ENCODE peak calls at places on chromosomes 4 and X, in seven cellular contexts. Z is IMR-90, E is sigmoid colon, L is SJSA1, U is tibial nerve, X is cardiac muscle cell, Q is stomach. S is an unnamed sample. For H3K9me3, the result is how much of the 10 kb centered on the place peaks cover.

GRCh38 chr4:81408341-81408740 is 63.4 kb downstream of the RASGEF1B start:
- DNase-seq in Q (no peak), E (no peak), U (no peak), L (no peak), Z (no peak), X (no peak), S (no peak)

GRCh38 chr4:168167714-168168284 is 75.5 kb downstream of the ANXA10 start:
- DNase-seq in Z (peak), X (peak), E (no peak), U (no peak), Q (no peak), L (no peak), S (no peak)

GRCh38 chrX:80648023-80648422 is 161.7 kb downstream of the BRWD3 start:
- DNase-seq in Q (no peak), Z (no peak), U (no peak), X (peak), E (no peak), L (no peak), S (no peak)

GRCh38 chr4:61934201-61934600 is 734.1 kb downstream of the ADGRL3 start:
- DNase-seq in Z (no peak), U (no peak), Q (no peak), E (no peak), L (no peak), X (no peak), S (no peak)

GRCh38 chr4:114883641-114884040 is 229.8 kb downstream of the NDST4 start:
- DNase-seq in Z (no peak), L (no peak), U (no peak), Q (no peak), E (no peak), X (no peak), S (no peak)

GRCh38 chrX:40300286-40300890 is 202.6 kb upstream of the BCOR start:
- DNase-seq in L (no peak), Q (no peak), E (no peak), X (no peak), Z (no peak), U (no peak), S (no peak)

GRCh38 chr4:137032242-137032641 is 500.1 kb downstream of the PCDH18 start:
- DNase-seq in U (no peak), E (no peak), X (peak), Q (no peak), L (no peak), Z (no peak), S (no peak)

GRCh38 chr4:55078987-55079386 is 46.4 kb downstream of the KDR start:
- DNase-seq in Z (peak), L (no peak), E (no peak), U (peak), X (peak), Q (no peak), S (no peak)

GRCh38 chr4:26459054-26459755 is 31.1 kb downstream of the CCKAR start:
- DNase-seq in E (no peak), Z (peak), X (peak), L (no peak), U (no peak), Q (no peak), S (no peak)

GRCh38 chrX:17591741-17592110 is 145.6 kb upstream of the SCML1 start:
- DNase-seq in Z (peak), X (peak), U (no peak), Q (no peak), L (peak), E (no peak), S (no peak)

GRCh38 chr4:150515135-150515534 is 66.8 kb upstream of the MAB21L2 start:
- DNase-seq in Z (no peak), Q (no peak), X (no peak), L (no peak), E (no peak), U (no peak), S (no peak)

GRCh38 chr4:43316813-43317212 is 424.3 kb downstream of the GRXCR1 start:
- DNase-seq in Z (peak), U (no peak), Q (no peak), X (no peak), E (no peak), L (no peak), S (no peak)

GRCh38 chr4:168757500-168757899 is 252.6 kb downstream of the CBR4 start:
- DNase-seq in X (no peak), Q (no peak), U (no peak), Z (no peak), L (no peak), E (no peak), S (no peak)

GRCh38 chr4:8586671-8587468 is 5.7 kb upstream of the CPZ start:
- DNase-seq in U (no peak), Z (no peak), Q (no peak), X (no peak), E (peak), L (no peak), S (no peak)

GRCh38 chrX:15619053-15619772 is 18.5 kb upstream of the ACE2 start:
- DNase-seq in X (no peak), U (no peak), Q (no peak), Z (peak), L (no peak), E (no peak), S (no peak)

GRCh38 chrX:30147996-30148643 is 67.2 kb upstream of the MAGEB2 start:
- DNase-seq in E (no peak), Q (no peak), Z (no peak), L (no peak), U (no peak), X (no peak), S (no peak)

GRCh38 chr4:835148-836002 is 9.4 kb upstream of the CPLX1 start:
- DNase-seq in L (no peak), Z (no peak), Q (peak), E (no peak), U (no peak), X (no peak), S (no peak)

GRCh38 chrX:131821945-131822622 is 201.0 kb upstream of the STK26 start:
- DNase-seq in L (no peak), U (no peak), Z (peak), E (peak), X (no peak), Q (peak), S (no peak)

GRCh38 chr4:82437285-82438005 is 7.1 kb downstream of the ENOPH1 start:
- DNase-seq in L (no peak), E (no peak), X (peak), U (no peak), Q (no peak), Z (peak), S (no peak)

GRCh38 chr4:72767903-72768817 is 199.1 kb upstream of the ADAMTS3 start:
- DNase-seq in X (peak), U (no peak), E (no peak), L (no peak), Z (peak), Q (no peak), S (no peak)

GRCh38 chr4:10089346-10089745 is 27.3 kb downstream of the WDR1 start:
- DNase-seq in Z (no peak), U (no peak), X (no peak), L (no peak), Q (peak), E (no peak), S (no peak)

GRCh38 chr4:5940470-5941203 is 47.8 kb upstream of the CRMP1 start:
- DNase-seq in Q (no peak), U (no peak), Z (peak), X (peak), E (peak), L (no peak), S (no peak)

GRCh38 chr4:8908206-8908893 is 36.7 kb upstream of the HMX1 start:
- DNase-seq in E (peak), L (peak), U (no peak), Q (peak), X (no peak), Z (no peak), S (peak)

GRCh38 chr4:18736551-18736950 is 715.0 kb upstream of the LCORL start:
- DNase-seq in X (no peak), E (no peak), L (no peak), U (no peak), Z (no peak), Q (no peak), S (no peak)

GRCh38 chrX:39479856-39480255 is 617.9 kb downstream of the BCOR start:
- DNase-seq in U (no peak), Q (no peak), L (no peak), X (no peak), E (no peak), Z (no peak), S (no peak)

GRCh38 chrX:85052207-85052606 is 48.5 kb downstream of the APOOL start:
- DNase-seq in Z (peak), L (no peak), E (no peak), X (peak), U (no peak), Q (no peak), S (no peak)

GRCh38 chr4:95050980-95051688 is 293.4 kb downstream of the BMPR1B start:
- DNase-seq in Z (no peak), U (no peak), Q (no peak), L (no peak), X (no peak), E (no peak), S (no peak)

DNA sequence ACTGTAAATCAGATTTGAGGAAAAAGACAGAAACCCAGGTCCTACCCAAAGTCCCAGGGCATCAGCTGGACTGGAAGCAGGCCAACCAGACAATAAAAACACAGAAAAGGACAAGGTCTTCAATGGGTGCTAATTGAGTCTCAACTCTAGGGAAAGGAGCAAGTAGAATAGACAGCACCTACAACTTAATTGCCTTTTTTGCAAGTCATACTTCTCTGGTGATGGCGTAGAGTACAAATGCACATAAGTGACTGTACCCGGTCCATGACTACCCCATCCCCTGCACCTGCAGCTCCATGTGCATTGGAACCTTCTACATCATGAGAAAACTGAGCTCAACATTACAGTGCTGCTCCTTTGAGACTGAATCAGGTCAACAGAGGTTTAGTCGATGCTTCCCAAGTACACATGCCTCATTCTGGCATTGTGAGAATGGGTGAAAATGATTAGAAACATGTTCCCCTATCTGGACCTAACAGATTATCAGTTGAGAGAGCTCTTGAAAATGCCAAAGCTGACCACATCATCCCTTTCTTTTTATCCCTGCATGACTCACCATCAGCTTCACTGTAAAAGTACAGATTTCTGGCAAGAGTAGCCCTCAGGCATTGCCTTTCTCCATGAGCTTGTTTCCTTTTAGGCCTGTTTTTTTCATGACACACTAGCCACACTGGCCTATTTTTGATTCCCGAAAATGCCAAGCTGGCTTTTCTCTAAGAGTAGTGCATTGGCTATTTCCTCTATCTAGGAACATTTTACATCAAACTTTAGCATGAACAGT is 298.3 kb downstream of the HS3ST1 start:
- DNase-seq in U (no peak), Z (peak), L (no peak), Q (no peak), X (peak), E (no peak), S (no peak)
- H3K9me3 ChIP-seq in U (under half), Z (under half), L (under half), Q (under half), X (under half), E (under half), S (under half)

GRCh38 chrX:122440832-122441231 is 743.2 kb upstream of the GRIA3 start:
- DNase-seq in U (no peak), E (no peak), L (no peak), Q (no peak), Z (no peak), X (no peak), S (no peak)
- H3K9me3 ChIP-seq in U (under half), E (under half), L (under half), Q (under half), Z (under half), X (under half), S (under half)

GRCh38 chr4:138301536-138301935 is 59.4 kb upstream of the SLC7A11 start:
- DNase-seq in L (no peak), Q (no peak), E (no peak), X (no peak), U (no peak), Z (no peak), S (no peak)
- H3K9me3 ChIP-seq in L (under half), Q (under half), E (under half), X (under half), U (under half), Z (under half), S (under half)

GRCh38 chrX:65866146-65866545 is 173.7 kb downstream of the VSIG4 start:
- DNase-seq in U (no peak), Q (no peak), L (no peak), Z (no peak), X (no peak), E (no peak), S (peak)
- H3K9me3 ChIP-seq in U (under half), Q (under half), L (under half), Z (under half), X (under half), E (under half), S (under half)

GRCh38 chr4:107564326-107564725 is 155.7 kb downstream of the PAPSS1 start:
- DNase-seq in E (no peak), L (no peak), Q (peak), U (no peak), Z (no peak), X (peak), S (no peak)
- H3K9me3 ChIP-seq in E (under half), L (under half), Q (under half), U (under half), Z (under half), X (under half), S (under half)

DNA sequence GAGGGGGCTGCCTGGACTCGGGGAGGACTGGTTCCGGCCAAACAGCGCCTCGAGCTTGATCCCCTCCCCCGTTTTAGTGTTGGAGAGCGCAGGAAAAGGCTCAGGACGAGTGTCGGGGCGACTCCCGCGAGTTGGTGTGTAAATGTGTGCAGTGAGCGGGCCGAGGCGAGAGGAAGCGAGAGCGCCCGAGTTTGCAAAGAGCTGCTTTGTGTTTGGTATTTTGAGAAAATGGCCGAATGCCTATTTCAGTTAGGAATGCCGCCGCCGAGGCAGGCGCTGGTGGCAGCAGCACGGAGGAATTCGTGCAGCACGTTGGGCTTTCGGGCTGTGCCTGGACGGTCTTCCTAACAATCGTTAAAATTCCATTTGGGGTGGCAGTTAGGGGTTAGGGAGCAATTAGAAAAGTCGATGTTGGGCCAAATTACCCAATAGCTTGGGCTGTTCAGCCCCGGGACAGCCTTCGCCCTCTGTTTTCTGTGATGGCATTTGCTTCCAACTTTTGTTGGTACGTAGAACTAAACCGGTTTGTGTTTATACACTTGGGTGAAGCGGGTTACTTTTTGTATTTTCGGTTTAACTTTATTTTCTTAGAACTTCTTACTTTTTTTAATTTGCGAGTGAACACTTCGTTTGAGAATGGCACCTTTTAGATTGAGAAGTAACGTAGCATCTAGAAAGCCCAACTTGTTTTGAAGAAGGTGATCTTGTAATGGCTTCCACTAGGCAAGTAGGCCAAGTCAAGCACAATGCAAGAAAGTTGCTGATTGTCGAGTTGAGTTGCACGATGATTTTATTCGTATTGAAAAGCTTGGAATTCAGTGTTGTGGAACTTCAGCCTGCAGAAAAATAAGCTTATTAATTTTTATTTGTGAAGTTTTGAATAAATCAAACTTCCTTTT is 1.6 kb downstream of the REST start:
- DNase-seq in L (peak), E (peak), U (peak), Q (peak), X (peak), Z (peak), S (peak)
- H3K9me3 ChIP-seq in L (under half), E (under half), U (under half), Q (under half), X (under half), Z (under half), S (under half)

GRCh38 chrX:47880927-47881326 is 44.2 kb downstream of the ZNF81 start:
- DNase-seq in E (no peak), L (no peak), U (no peak), Z (no peak), Q (no peak), X (no peak), S (no peak)

GRCh38 chrX:47878198-47878597 is 41.5 kb downstream of the ZNF81 start:
- DNase-seq in U (no peak), X (no peak), E (no peak), L (no peak), Q (no peak), Z (no peak), S (no peak)

GRCh38 chrX:47877327-47877726 is 40.6 kb downstream of the ZNF81 start:
- DNase-seq in X (no peak), L (no peak), Z (no peak), E (no peak), U (no peak), Q (no peak), S (no peak)

DNA sequence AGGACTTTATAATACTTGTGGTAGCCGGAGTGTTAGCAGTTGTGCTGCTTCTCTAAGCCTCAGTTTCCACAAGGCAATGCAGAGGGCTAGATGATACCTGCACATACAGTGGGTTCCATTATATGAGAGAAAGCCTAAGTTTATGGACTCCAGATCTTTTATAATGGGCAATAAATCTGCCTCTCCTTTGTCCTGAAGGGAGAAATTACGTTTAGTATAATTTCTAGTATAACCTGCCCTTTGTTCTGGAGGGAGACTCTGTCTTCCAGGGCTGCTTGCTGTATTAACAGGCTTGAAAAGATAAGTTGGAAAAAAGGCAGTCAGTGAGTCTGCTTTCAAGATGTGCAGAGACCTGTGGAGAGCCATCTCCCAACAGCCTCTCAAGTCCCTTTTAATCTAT is 42.7 kb downstream of the ZNF81 start:
- DNase-seq in E (no peak), X (no peak), Q (no peak), Z (no peak), U (no peak), L (no peak), S (no peak)
- H3K9me3 ChIP-seq in E (under half), X (under half), Q (under half), Z (under half), U (under half), L (under half), S (under half)

S was measured in T-helper 17 cell.